ENCODE peak calls at places on chromosome 14, in five cellular contexts. S is body of pancreas, T is A549, X is prostate gland, F is H1. Y is an unnamed sample.

GRCh38 chr14:34018564-34019244 is 67.8 kb upstream of the EGLN3 start:
- DNase-seq in X (no peak), F (no peak), S (no peak), T (no peak), Y (peak; percentile 31)

GRCh38 chr14:30443368-30444007 is 115.5 kb upstream of the G2E3 start:
- DNase-seq in T (peak; percentile 3), F (no peak), X (no peak), S (no peak), Y (no peak)

GRCh38 chr14:99041820-99042174 is 230.2 kb downstream of the BCL11B start:
- DNase-seq in X (no peak), F (no peak), T (no peak), S (no peak), Y (peak; percentile 37)

GRCh38 chr14:102262894-102263462 is 42.0 kb downstream of the MOK start:
- DNase-seq in T (peak; percentile 33), F (peak; percentile 50), S (no peak), X (no peak), Y (no peak)

GRCh38 chr14:24784981-24785380 is 151.0 kb upstream of the GZMB start:
- DNase-seq in T (no peak), X (no peak), F (no peak), S (no peak), Y (no peak)

GRCh38 chr14:100142073-100143040 is 17.1 kb downstream of the DEGS2 start:
- DNase-seq in S (peak; percentile 82), T (no peak), X (no peak), F (no peak), Y (no peak)

GRCh38 chr14:94395306-94395899 is 7.0 kb upstream of the SERPINA1 start:
- DNase-seq in S (no peak), X (no peak), F (no peak), T (no peak), Y (no peak)

GRCh38 chr14:61562321-61563161 is 132.8 kb upstream of the HIF1A start:
- DNase-seq in F (no peak), X (no peak), T (peak; percentile 95), S (peak; percentile 73), Y (no peak)

GRCh38 chr14:68789002-68789797 is 3.7 kb downstream of the ZFP36L1 start:
- DNase-seq in S (peak; percentile 90), F (peak; percentile 71), X (peak; percentile 80), T (peak; percentile 45), Y (peak; percentile 97)
- TF ChIP-seq POLR2A in S (peak; percentile 18), F (no peak), X (peak; percentile 8), T (no peak), Y (no peak)

DNA sequence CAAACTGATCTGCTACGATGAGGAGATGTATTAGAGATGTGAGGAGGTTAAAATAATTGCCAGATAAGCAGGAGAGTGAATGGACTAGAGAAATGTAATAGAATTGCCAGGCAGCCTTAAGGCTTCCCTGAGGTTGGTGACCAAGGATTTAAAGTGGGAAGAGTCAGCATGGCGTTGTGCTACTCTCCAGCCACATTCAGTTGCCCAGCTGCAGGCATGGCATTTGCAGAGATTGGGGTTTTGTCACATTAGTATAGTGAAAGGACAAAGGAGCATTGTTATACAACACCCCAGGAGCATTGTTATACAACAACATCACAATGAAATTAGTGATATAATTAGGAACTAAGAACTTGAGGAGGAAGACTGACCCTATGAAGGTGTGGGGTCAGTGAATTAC is 31.7 kb downstream of the MARK3 start:
- DNase-seq in S (no peak), F (no peak), T (no peak), X (no peak), Y (no peak)
- TF ChIP-seq POLR2A in S (no peak), F (no peak), T (no peak), X (no peak), Y (no peak)

GRCh38 chr14:69767369-69767999 is 542 bp downstream of the SRSF5 start:
- DNase-seq in T (peak; percentile 74), F (peak; percentile 93), X (peak; percentile 85), S (peak; percentile 92), Y (peak; percentile 88)
- TF ChIP-seq POLR2A in T (peak; percentile 88), F (peak; percentile 64), X (peak; percentile 94), S (peak; percentile 23), Y (no peak)

DNA sequence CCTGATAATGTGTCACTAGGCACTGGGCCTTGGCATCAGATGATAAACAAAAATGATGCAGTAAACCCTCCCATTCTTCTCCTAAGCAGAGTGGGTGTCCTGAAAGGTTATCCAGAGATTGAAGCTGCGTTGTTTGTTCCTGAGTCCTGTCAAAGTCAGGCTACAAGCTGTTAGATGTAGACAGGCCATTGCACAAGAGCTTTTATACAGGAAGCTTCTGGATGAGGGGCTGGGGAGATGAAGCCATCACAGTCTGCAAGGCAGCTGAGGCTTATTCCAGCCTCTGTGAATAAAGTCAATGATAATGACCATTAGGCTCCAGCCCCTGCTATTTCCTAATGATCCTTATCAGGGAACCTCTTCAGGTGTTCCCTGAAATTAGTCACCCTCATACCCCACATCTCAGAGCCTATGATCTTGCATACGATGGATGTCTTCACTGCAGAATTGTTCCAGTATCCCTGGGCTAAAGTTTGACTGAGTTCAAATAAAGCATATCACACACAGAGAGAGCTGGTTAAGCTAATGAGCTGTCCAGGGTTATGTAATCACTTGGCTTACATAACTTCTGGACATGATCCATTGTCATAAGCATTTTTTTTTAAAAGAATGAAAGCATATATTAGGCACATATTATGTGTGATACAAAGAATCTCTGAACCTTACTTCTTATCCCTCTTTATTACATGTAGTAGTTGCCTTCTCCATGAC is 337.1 kb upstream of the OR4E1 start:
- DNase-seq in X (no peak), F (no peak), T (no peak), S (no peak), Y (no peak)
- TF ChIP-seq POLR2A in X (no peak), F (no peak), T (no peak), S (no peak), Y (no peak)

GRCh38 chr14:75257241-75257640 is 21.4 kb upstream of the FOS start:
- DNase-seq in F (no peak), X (no peak), S (no peak), T (no peak), Y (no peak)

GRCh38 chr14:75259510-75259855 is 19.1 kb upstream of the FOS start:
- DNase-seq in T (peak; percentile 42), F (no peak), S (no peak), X (no peak), Y (no peak)

GRCh38 chr14:75258079-75258802 is 20.4 kb upstream of the FOS start:
- DNase-seq in T (no peak), X (peak; percentile 64), S (peak; percentile 73), F (no peak), Y (peak; percentile 94)

GRCh38 chr14:75259946-75260545 is 18.6 kb upstream of the FOS start:
- DNase-seq in X (no peak), T (no peak), S (no peak), F (no peak), Y (no peak)

GRCh38 chr14:75258803-75259509 is 19.7 kb upstream of the FOS start:
- DNase-seq in S (peak; percentile 100), T (peak; percentile 98), X (peak; percentile 98), F (peak; percentile 99), Y (peak; percentile 100)
- TF ChIP-seq POLR2A in S (peak; percentile 41), T (no peak), X (peak; percentile 88), F (peak; percentile 99), Y (peak; percentile 43)

GRCh38 chr14:50001999-50002925 is 109.4 kb downstream of the ARF6 start:
- DNase-seq in S (peak; percentile 18), X (no peak), F (no peak), T (no peak), Y (no peak)

GRCh38 chr14:50002926-50003212 is 110.0 kb downstream of the ARF6 start:
- DNase-seq in S (no peak), X (no peak), T (no peak), F (no peak), Y (no peak)

GRCh38 chr14:50006141-50006540 is 110.2 kb downstream of the VCPKMT start:
- DNase-seq in X (no peak), S (no peak), T (no peak), F (no peak), Y (no peak)

GRCh38 chr14:50001146-50001998 is 108.5 kb downstream of the ARF6 start:
- DNase-seq in T (peak; percentile 65), F (peak; percentile 61), X (peak; percentile 86), S (peak; percentile 70), Y (peak; percentile 93)

GRCh38 chr14:50003213-50004021 is 110.5 kb downstream of the ARF6 start:
- DNase-seq in T (peak; percentile 80), F (peak; percentile 66), S (peak; percentile 80), X (peak; percentile 67), Y (peak; percentile 96)
- TF ChIP-seq POLR2A in T (peak; percentile 66), F (no peak), S (peak; percentile 25), X (peak; percentile 52), Y (no peak)

GRCh38 chr14:77040309-77040994 is 11.9 kb upstream of the IRF2BPL start:
- DNase-seq in F (peak; percentile 80), S (peak; percentile 100), T (peak; percentile 88), X (peak; percentile 97), Y (peak; percentile 100)
- TF ChIP-seq POLR2A in F (no peak), S (no peak), T (no peak), X (no peak), Y (no peak)

GRCh38 chr14:60327447-60328331 is 78.7 kb downstream of the PPM1A start:
- DNase-seq in F (peak; percentile 72), T (no peak), X (peak; percentile 7), S (peak; percentile 78), Y (no peak)
- TF ChIP-seq POLR2A in F (no peak), T (no peak), X (no peak), S (peak; percentile 47), Y (no peak)

GRCh38 chr14:65103150-65103760 is 938 bp upstream of the MAX start:
- DNase-seq in X (no peak), S (peak; percentile 46), F (no peak), T (peak; percentile 32), Y (no peak)
- TF ChIP-seq POLR2A in X (no peak), S (no peak), F (no peak), T (no peak), Y (no peak)

Y was measured in lower leg skin.